ENCODE peak calls at places on chromosomes 11 and 22, in seven cellular contexts. R, E, J, Q, W, P and K are unnamed samples.

GRCh38 chr11:70155386-70155785 is 47.7 kb upstream of the FADD start:
- DNase-seq in R (no peak), E (no peak), J (no peak), Q (no peak), W (no peak), P (no peak), K (no peak)

GRCh38 chr11:69209936-69210659 is 54.4 kb downstream of the SMIM38 start:
- DNase-seq in R (no peak), E (no peak), J (no peak), Q (no peak), W (no peak), P (peak; percentile 30), K (no peak)

GRCh38 chr11:95592455-95592854 is 197.1 kb downstream of the FAM76B start:
- DNase-seq in R (no peak), E (no peak), J (no peak), Q (no peak), W (no peak), P (no peak), K (peak; percentile 16)

GRCh38 chr11:129295746-129296145 is 79.9 kb upstream of the BARX2 start:
- DNase-seq in R (no peak), E (no peak), J (no peak), Q (no peak), W (no peak), P (no peak), K (no peak)

GRCh38 chr11:117064275-117064674 is 34.0 kb downstream of the SIK3 start:
- DNase-seq in R (no peak), E (no peak), J (no peak), Q (peak; percentile 10), W (no peak), P (no peak), K (no peak)

GRCh38 chr22:19708323-19709011 is 5.8 kb upstream of the SEPTIN5 start:
- DNase-seq in R (no peak), E (no peak), J (no peak), Q (no peak), W (peak; percentile 61), P (no peak), K (no peak)

GRCh38 chr11:97683733-97684132 is 1293.9 kb downstream of the JRKL start:
- DNase-seq in R (no peak), E (no peak), J (no peak), Q (peak; percentile 43), W (no peak), P (no peak), K (no peak)

GRCh38 chr22:35657571-35658312 is 9.5 kb downstream of the APOL6 start:
- DNase-seq in R (no peak), E (no peak), J (no peak), Q (peak; percentile 67), W (no peak), P (no peak), K (no peak)

GRCh38 chr22:26998134-26998533 is 340.7 kb downstream of the MIAT start:
- DNase-seq in R (no peak), E (no peak), J (no peak), Q (no peak), W (no peak), P (no peak), K (no peak)

GRCh38 chr11:106925245-106925644 is 93.0 kb downstream of the GUCY1A2 start:
- DNase-seq in R (no peak), E (no peak), J (no peak), Q (no peak), W (no peak), P (no peak), K (no peak)

GRCh38 chr11:46339816-46340215 is 7.4 kb upstream of the DGKZ start:
- DNase-seq in R (no peak), E (no peak), J (no peak), Q (no peak), W (no peak), P (no peak), K (no peak)

GRCh38 chr22:36145881-36146280 is 14.7 kb downstream of the APOL3 start:
- DNase-seq in R (no peak), E (no peak), J (no peak), Q (no peak), W (peak; percentile 55), P (peak; percentile 25), K (no peak)

GRCh38 chr11:3609416-3610265 is 32.2 kb downstream of the ART5 start:
- DNase-seq in R (peak; percentile 47), E (peak; percentile 35), J (no peak), Q (peak; percentile 78), W (no peak), P (peak; percentile 51), K (no peak)

GRCh38 chr22:37077802-37078448 is 26.4 kb downstream of the KCTD17 start:
- DNase-seq in R (peak; percentile 76), E (peak; percentile 26), J (no peak), Q (peak; percentile 80), W (no peak), P (peak; percentile 86), K (no peak)

GRCh38 chr11:15969281-15969680 is 387.1 kb downstream of the SOX6 start:
- DNase-seq in R (peak; percentile 35), E (no peak), J (no peak), Q (peak; percentile 91), W (peak; percentile 76), P (peak; percentile 58), K (peak; percentile 41)
- TF ChIP-seq POLR2A in R (no peak), E (no peak), J (no peak), Q (peak; percentile 49), W (no peak), P (no peak), K (no peak)

GRCh38 chr22:47124451-47124881 is 362.0 kb downstream of the TBC1D22A start:
- DNase-seq in R (no peak), E (no peak), J (no peak), Q (no peak), W (no peak), P (no peak), K (no peak)
- TF ChIP-seq POLR2A in R (no peak), E (no peak), J (no peak), Q (no peak), W (no peak), P (no peak), K (no peak)

DNA sequence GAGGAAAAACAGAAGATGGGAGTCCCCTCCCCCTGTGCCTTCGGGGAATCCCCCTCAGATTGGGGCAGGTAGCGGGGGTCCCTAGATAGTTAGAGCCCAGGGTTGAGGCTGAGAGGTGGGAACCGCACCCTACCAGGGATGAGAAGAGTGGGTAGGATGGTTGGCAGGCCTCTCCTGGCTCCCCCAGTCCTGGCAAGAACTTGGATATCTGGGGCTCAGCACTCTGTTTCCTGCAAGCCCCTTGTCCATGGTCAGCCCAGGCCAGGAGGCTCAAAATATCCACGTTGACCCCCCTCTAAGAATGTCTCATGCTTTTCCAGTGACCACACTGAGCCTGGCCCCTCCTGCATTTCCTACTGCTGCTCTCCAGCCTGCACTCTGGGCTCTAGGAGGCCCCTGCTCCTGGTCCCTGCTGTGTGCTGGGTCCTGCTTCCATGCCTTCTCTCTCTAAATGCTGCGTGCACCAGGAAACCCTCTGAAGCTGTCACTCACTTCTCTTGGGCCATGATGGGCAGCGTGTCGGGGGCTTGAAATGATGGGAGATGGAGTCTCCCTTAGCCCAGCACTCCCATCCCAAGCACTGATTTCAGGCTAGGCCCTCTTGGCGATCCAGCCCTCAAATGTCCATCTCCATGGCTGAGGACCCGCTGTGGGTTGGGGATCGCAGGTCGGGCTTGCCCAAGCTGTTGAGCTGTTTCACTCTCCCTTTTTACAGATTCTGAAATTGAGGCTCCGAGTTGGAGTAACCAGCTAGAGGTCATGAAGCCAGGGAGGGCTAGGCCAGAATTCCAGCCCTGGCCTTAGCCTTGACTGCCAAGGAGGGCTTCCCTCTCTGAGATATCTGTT is 2.0 kb downstream of the MAP3K11 start:
- DNase-seq in R (no peak), E (no peak), J (no peak), Q (no peak), W (no peak), P (no peak), K (no peak)
- TF ChIP-seq POLR2A in R (no peak), E (no peak), J (no peak), Q (no peak), W (no peak), P (no peak), K (no peak)

DNA sequence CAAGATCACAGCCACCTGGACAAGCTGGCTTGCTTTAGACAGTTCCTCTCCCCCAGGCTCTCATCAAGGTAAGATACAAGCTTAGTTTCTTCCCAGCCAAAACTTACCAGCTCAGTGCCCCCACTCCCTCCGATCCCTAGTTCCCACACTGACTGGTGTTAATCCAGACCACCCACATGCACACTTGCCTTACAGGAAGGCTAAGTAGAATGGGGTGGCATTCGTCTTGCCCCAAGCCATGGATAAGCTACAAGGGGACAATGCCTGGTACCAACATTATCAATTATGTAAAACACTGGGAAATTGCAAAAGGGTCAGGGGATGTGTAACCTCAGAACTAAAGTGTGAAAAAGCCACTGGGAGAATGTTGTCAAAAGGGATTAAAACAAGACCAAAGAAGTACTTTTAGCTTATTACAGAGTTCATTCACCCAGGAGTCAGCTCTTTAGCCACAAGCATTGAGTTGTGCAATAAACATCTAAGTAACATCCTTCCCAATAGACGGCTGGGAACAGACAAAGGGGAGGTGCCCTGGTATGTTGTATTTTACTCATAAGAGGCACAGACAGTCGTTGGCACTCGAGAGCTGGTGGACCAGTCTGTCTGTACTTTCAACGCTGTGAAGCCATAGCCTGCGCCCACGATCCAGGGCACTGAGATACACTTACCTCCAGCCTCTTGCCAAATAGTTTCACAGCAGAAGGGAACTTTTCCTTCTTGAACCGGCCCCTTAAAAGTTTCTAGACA is 1.1 kb downstream of the DHCR7 start:
- DNase-seq in R (no peak), E (no peak), J (no peak), Q (peak; percentile 26), W (peak; percentile 73), P (peak; percentile 51), K (no peak)
- TF ChIP-seq POLR2A in R (no peak), E (no peak), J (no peak), Q (no peak), W (no peak), P (no peak), K (no peak)

GRCh38 chr22:30396871-30397655 is at the start of gene SEC14L2:
- DNase-seq in R (peak; percentile 55), E (peak; percentile 43), J (no peak), Q (peak; percentile 76), W (peak; percentile 88), P (peak; percentile 89), K (peak; percentile 68)
- TF ChIP-seq POLR2A in R (peak; percentile 38), E (peak; percentile 47), J (no peak), Q (peak; percentile 79), W (peak; percentile 5), P (peak; percentile 86), K (peak; percentile 24)

DNA sequence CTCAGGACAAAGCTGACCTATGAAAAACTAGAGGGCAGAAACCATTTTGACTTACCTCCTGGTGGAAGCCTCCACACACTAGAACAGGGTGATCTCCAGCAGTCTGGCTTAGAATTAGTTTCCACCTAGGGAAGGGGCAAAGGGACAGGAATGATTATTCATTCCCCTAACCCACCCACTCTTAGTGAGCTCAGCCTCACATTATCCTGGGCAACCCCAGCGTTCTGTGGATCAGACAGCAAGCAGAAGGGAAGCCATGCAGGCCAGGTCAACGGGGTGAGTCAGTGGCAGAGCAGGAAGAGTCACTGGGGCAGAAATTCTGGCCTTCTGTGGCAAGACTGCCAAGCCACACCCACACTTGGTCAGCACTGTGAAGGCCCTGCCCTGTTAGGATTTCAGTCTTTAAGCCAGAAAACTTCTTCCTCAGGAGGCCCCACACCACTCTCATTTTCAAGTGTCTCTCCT is 10.5 kb downstream of the NUMA1 start:
- DNase-seq in R (peak; percentile 59), E (peak; percentile 51), J (no peak), Q (peak; percentile 86), W (peak; percentile 89), P (peak; percentile 87), K (peak; percentile 80)
- TF ChIP-seq POLR2A in R (peak; percentile 28), E (no peak), J (no peak), Q (peak; percentile 61), W (no peak), P (no peak), K (no peak)